ENCODE peak calls at places on chromosomes 2 and 18, in four cellular contexts. W is sigmoid colon, X is transverse colon, S is GM12878. C is an unnamed sample.

GRCh38 chr18:5424903-5425302 is 118.9 kb downstream of the EPB41L3 start:
- DNase-seq in S (no peak), W (no peak), X (no peak), C (no peak)

GRCh38 chr18:27473359-27473758 is 288.3 kb upstream of the CHST9 start:
- DNase-seq in W (no peak), S (no peak), X (no peak), C (no peak)

GRCh38 chr2:71555798-71556454 is 102.6 kb downstream of the DYSF start:
- DNase-seq in X (no peak), W (no peak), S (no peak), C (no peak)

GRCh38 chr2:172708247-172708646 is 27.4 kb upstream of the RAPGEF4 start:
- DNase-seq in W (no peak), X (no peak), S (no peak), C (no peak)

GRCh38 chr18:58195278-58195721 is 151.3 kb downstream of the NEDD4L start:
- DNase-seq in W (peak), S (no peak), X (peak), C (peak)

GRCh38 chr2:232073699-232074098 is 112.2 kb downstream of the DIS3L2 start:
- DNase-seq in W (no peak), S (no peak), X (no peak), C (no peak)

GRCh38 chr2:38376346-38376682 is 759 bp downstream of the ATL2 start:
- DNase-seq in X (peak), W (no peak), S (peak), C (peak)

GRCh38 chr2:216560695-216561370 is 62.2 kb downstream of the RPL37A start:
- DNase-seq in W (no peak), X (no peak), S (no peak), C (no peak)

GRCh38 chr2:56118474-56118873 is 65.3 kb upstream of the CCDC85A start:
- DNase-seq in W (no peak), X (no peak), S (no peak), C (no peak)

GRCh38 chr2:239669899-239670460 is 269.2 kb upstream of the HDAC4 start:
- DNase-seq in X (no peak), S (no peak), W (no peak), C (no peak)

GRCh38 chr18:68462148-68462547 is 252.8 kb downstream of the TMX3 start:
- DNase-seq in X (no peak), W (no peak), S (no peak), C (no peak)

GRCh38 chr2:240024766-240025165 is 376 bp downstream of the NDUFA10 start:
- DNase-seq in S (no peak), X (no peak), W (no peak), C (no peak)

GRCh38 chr2:196315388-196316049 is 144.1 kb upstream of the STK17B start:
- DNase-seq in W (no peak), S (no peak), X (no peak), C (no peak)

GRCh38 chr18:55585586-55586521 is 2.1 kb downstream of the TCF4 start:
- DNase-seq in S (no peak), X (no peak), W (no peak), C (no peak)

GRCh38 chr2:78351208-78351607 is 674.3 kb upstream of the REG3G start:
- DNase-seq in X (no peak), W (no peak), S (no peak), C (no peak)

GRCh38 chr2:1561793-1562521 is 148.7 kb downstream of the TPO start:
- DNase-seq in W (peak), S (no peak), X (no peak), C (no peak)

GRCh38 chr18:48186084-48186798 is 222.9 kb downstream of the ZBTB7C start:
- DNase-seq in X (no peak), S (no peak), W (no peak), C (no peak)

GRCh38 chr18:33156906-33157470 is 283.5 kb downstream of the CCDC178 start:
- DNase-seq in S (no peak), W (no peak), X (no peak), C (no peak)

GRCh38 chr2:158723921-158724802 is 71.0 kb upstream of the DAPL1 start:
- DNase-seq in S (no peak), W (no peak), X (no peak), C (peak)

GRCh38 chr2:32792416-32792815 is 154.3 kb upstream of the LTBP1 start:
- DNase-seq in W (no peak), X (no peak), S (no peak), C (no peak)

GRCh38 chr2:106130251-106130998 is 63.7 kb downstream of the UXS1 start:
- DNase-seq in S (no peak), X (no peak), W (no peak), C (no peak)

GRCh38 chr2:239706407-239706806 is 305.6 kb upstream of the HDAC4 start:
- DNase-seq in W (no peak), S (no peak), X (no peak), C (no peak)

GRCh38 chr18:46946656-46947282 is 29.4 kb downstream of the KATNAL2 start:
- DNase-seq in S (no peak), W (peak), X (peak), C (peak)

GRCh38 chr2:74199871-74200305 is 1.5 kb downstream of the MTHFD2 start:
- DNase-seq in W (no peak), S (no peak), X (no peak), C (no peak)

GRCh38 chr2:170024721-170025120 is 153.2 kb upstream of the MYO3B start:
- DNase-seq in W (no peak), X (no peak), S (peak), C (no peak)

GRCh38 chr18:31230495-31230894 is 67.8 kb upstream of the DSC1 start:
- DNase-seq in W (no peak), S (peak), X (no peak), C (no peak)

GRCh38 chr2:201126308-201127127 is 10.6 kb downstream of the CFLAR start:
- DNase-seq in S (no peak), W (no peak), X (no peak), C (no peak)

GRCh38 chr2:236972491-236973379 is 113.0 kb upstream of the COPS8 start:
- DNase-seq in S (no peak), X (peak), W (peak), C (no peak)

GRCh38 chr18:32934201-32934600 is 161.4 kb upstream of the KLHL14 start:
- DNase-seq in W (no peak), X (no peak), S (no peak), C (no peak)

GRCh38 chr2:157125685-157126084 is 131.8 kb upstream of the GALNT5 start:
- DNase-seq in S (no peak), W (no peak), X (no peak), C (no peak)

GRCh38 chr18:41096504-41096903 is 858.5 kb upstream of the PIK3C3 start:
- DNase-seq in S (no peak), W (no peak), X (no peak), C (no peak)

GRCh38 chr2:237894986-237895543 is 35.6 kb downstream of the RAMP1 start:
- DNase-seq in X (no peak), W (peak), S (no peak), C (no peak)

GRCh38 chr18:36176739-36177138 is 10.6 kb upstream of the MOCOS start:
- DNase-seq in X (no peak), S (no peak), W (no peak), C (no peak)

GRCh38 chr2:191864623-191865521 is 18.0 kb upstream of the CAVIN2 start:
- DNase-seq in S (no peak), W (no peak), X (no peak), C (no peak)

GRCh38 chr2:48471048-48471474 is 58.9 kb upstream of the STON1 start:
- DNase-seq in W (no peak), X (no peak), S (no peak), C (no peak)
- TF ChIP-seq POLR2AphosphoS5 in W (peak), X (no peak), S (no peak), C (no peak)

GRCh38 chr2:127630409-127631183 is 15.4 kb upstream of the GPR17 start:
- DNase-seq in S (no peak), X (no peak), W (peak), C (no peak)
- TF ChIP-seq POLR2AphosphoS5 in S (no peak), X (peak), W (peak), C (no peak)

GRCh38 chr2:229634574-229635185 is 79.7 kb downstream of the DNER start:
- DNase-seq in X (no peak), S (no peak), W (no peak), C (no peak)
- TF ChIP-seq POLR2AphosphoS5 in X (no peak), S (no peak), W (no peak), C (no peak)

GRCh38 chr18:62715829-62716678 is 713 bp downstream of the PHLPP1 start:
- DNase-seq in W (peak), X (peak), S (no peak), C (peak)
- TF ChIP-seq POLR2AphosphoS5 in W (peak), X (peak), S (no peak), C (peak)

GRCh38 chr2:43634604-43635306 is 2.3 kb upstream of the PLEKHH2 start:
- DNase-seq in X (no peak), S (no peak), W (no peak), C (no peak)
- TF ChIP-seq POLR2AphosphoS5 in X (no peak), S (no peak), W (no peak), C (no peak)

GRCh38 chr2:199627417-199627816 is 169.7 kb upstream of the SATB2 start:
- DNase-seq in S (no peak), X (no peak), W (no peak), C (no peak)

GRCh38 chr2:199629301-199629700 is 171.6 kb upstream of the SATB2 start:
- DNase-seq in X (no peak), S (no peak), W (no peak), C (no peak)

GRCh38 chr2:199624958-199625357 is 167.2 kb upstream of the SATB2 start:
- DNase-seq in W (no peak), S (no peak), X (no peak), C (no peak)
- TF ChIP-seq POLR2AphosphoS5 in W (no peak), S (no peak), X (no peak), C (no peak)

DNA sequence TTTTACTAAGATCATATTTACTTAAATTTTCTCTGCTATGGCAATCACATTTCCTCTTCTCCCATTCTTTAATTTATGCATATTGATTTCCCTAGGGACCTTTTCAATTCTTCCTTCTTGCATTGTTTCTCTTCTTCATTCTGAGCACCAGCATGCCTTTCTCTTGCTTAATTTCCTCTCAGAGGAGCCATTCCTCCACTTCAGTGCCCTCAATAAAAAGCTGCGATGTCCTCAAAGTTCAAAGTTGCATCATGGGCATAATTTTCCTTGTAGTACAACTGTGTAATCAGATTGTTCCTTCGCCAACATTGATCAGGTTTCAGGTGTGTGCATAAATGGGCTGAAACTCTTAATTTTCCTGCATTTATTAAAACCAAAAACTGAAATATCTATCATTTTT is 21.8 kb upstream of the CD226 start:
- DNase-seq in X (no peak), W (no peak), S (no peak), C (no peak)
- TF ChIP-seq POLR2AphosphoS5 in X (no peak), W (no peak), S (no peak), C (no peak)

GRCh38 chr2:218286570-218287459 is 5.5 kb downstream of the TMBIM1 start:
- DNase-seq in X (peak), S (peak), W (peak), C (peak)
- TF ChIP-seq POLR2AphosphoS5 in X (peak), S (peak), W (peak), C (peak)

C was measured in stomach.